ENCODE peak calls at places on chromosomes 16 and 17, in eight cellular contexts. One of them, this sample, is unnamed.

GRCh38 chr16:73527191-73527590 is 479.3 kb upstream of the ZFHX3 start:
- DNase-seq in IMR-90: peak
- DNase-seq in CD8-positive, alpha-beta T cell: no peak
- DNase-seq in lower leg skin: no peak
- DNase-seq in ovary: no peak
- DNase-seq in HFFc6: no peak
- DNase-seq in NB4: peak
- DNase-seq in esophagus muscularis mucosa: no peak
- DNase-seq in this sample: peak

GRCh38 chr17:38982858-38983746 is 15.9 kb upstream of the FBXO47 start:
- DNase-seq in HFFc6: peak
- DNase-seq in ovary: no peak
- DNase-seq in IMR-90: peak
- DNase-seq in lower leg skin: no peak
- DNase-seq in NB4: peak
- DNase-seq in esophagus muscularis mucosa: no peak
- DNase-seq in CD8-positive, alpha-beta T cell: no peak
- DNase-seq in this sample: no peak

GRCh38 chr16:1613240-1613639 is 1.1 kb downstream of the CRAMP1 start:
- DNase-seq in lower leg skin: no peak
- DNase-seq in NB4: peak
- DNase-seq in IMR-90: no peak
- DNase-seq in HFFc6: no peak
- DNase-seq in CD8-positive, alpha-beta T cell: no peak
- DNase-seq in esophagus muscularis mucosa: no peak
- DNase-seq in ovary: no peak
- DNase-seq in this sample: no peak

GRCh38 chr17:79922161-79922569 is 82.9 kb upstream of the CBX4 start:
- DNase-seq in CD8-positive, alpha-beta T cell: no peak
- DNase-seq in HFFc6: no peak
- DNase-seq in ovary: no peak
- DNase-seq in esophagus muscularis mucosa: no peak
- DNase-seq in lower leg skin: no peak
- DNase-seq in IMR-90: no peak
- DNase-seq in NB4: peak
- DNase-seq in this sample: no peak

GRCh38 chr17:42623732-42624596 is 14.5 kb downstream of the TUBG1 start:
- DNase-seq in lower leg skin: no peak
- DNase-seq in HFFc6: no peak
- DNase-seq in esophagus muscularis mucosa: no peak
- DNase-seq in IMR-90: peak
- DNase-seq in ovary: no peak
- DNase-seq in NB4: no peak
- DNase-seq in CD8-positive, alpha-beta T cell: no peak
- DNase-seq in this sample: no peak

GRCh38 chr17:57455063-57455914 is 199.0 kb downstream of the MSI2 start:
- DNase-seq in IMR-90: peak
- DNase-seq in CD8-positive, alpha-beta T cell: no peak
- DNase-seq in esophagus muscularis mucosa: no peak
- DNase-seq in HFFc6: no peak
- DNase-seq in NB4: peak
- DNase-seq in lower leg skin: no peak
- DNase-seq in ovary: peak
- DNase-seq in this sample: no peak

GRCh38 chr17:66925811-66926500 is 38.6 kb upstream of the CACNG4 start:
- DNase-seq in NB4: no peak
- DNase-seq in ovary: no peak
- DNase-seq in lower leg skin: no peak
- DNase-seq in esophagus muscularis mucosa: no peak
- DNase-seq in HFFc6: no peak
- DNase-seq in IMR-90: no peak
- DNase-seq in CD8-positive, alpha-beta T cell: no peak
- DNase-seq in this sample: no peak

GRCh38 chr16:74578433-74578832 is 28.5 kb downstream of the GLG1 start:
- DNase-seq in lower leg skin: no peak
- DNase-seq in CD8-positive, alpha-beta T cell: no peak
- DNase-seq in ovary: no peak
- DNase-seq in IMR-90: no peak
- DNase-seq in NB4: no peak
- DNase-seq in esophagus muscularis mucosa: no peak
- DNase-seq in HFFc6: no peak
- DNase-seq in this sample: no peak

GRCh38 chr17:48262982-48263586 is 155.5 kb downstream of the SNX11 start:
- DNase-seq in NB4: peak
- DNase-seq in CD8-positive, alpha-beta T cell: no peak
- DNase-seq in esophagus muscularis mucosa: no peak
- DNase-seq in IMR-90: peak
- DNase-seq in ovary: no peak
- DNase-seq in lower leg skin: no peak
- DNase-seq in HFFc6: peak
- DNase-seq in this sample: no peak

GRCh38 chr16:57976331-57976796 is 5.4 kb upstream of the CNGB1 start:
- DNase-seq in lower leg skin: no peak
- DNase-seq in esophagus muscularis mucosa: no peak
- DNase-seq in ovary: no peak
- DNase-seq in HFFc6: no peak
- DNase-seq in NB4: no peak
- DNase-seq in IMR-90: no peak
- DNase-seq in CD8-positive, alpha-beta T cell: no peak
- DNase-seq in this sample: no peak

GRCh38 chr17:75878174-75878998 is at the start of gene TRIM47:
- DNase-seq in IMR-90: peak
- DNase-seq in NB4: peak
- DNase-seq in HFFc6: no peak
- DNase-seq in CD8-positive, alpha-beta T cell: no peak
- DNase-seq in ovary: peak
- DNase-seq in lower leg skin: peak
- DNase-seq in esophagus muscularis mucosa: no peak
- DNase-seq in this sample: no peak

GRCh38 chr17:42287305-42288077 is 807 bp upstream of the STAT5A start:
- DNase-seq in HFFc6: no peak
- DNase-seq in esophagus muscularis mucosa: peak
- DNase-seq in ovary: peak
- DNase-seq in lower leg skin: peak
- DNase-seq in IMR-90: no peak
- DNase-seq in CD8-positive, alpha-beta T cell: no peak
- DNase-seq in NB4: peak
- DNase-seq in this sample: peak

GRCh38 chr16:83813818-83814653 is 6.3 kb downstream of the HSBP1 start:
- DNase-seq in HFFc6: peak
- DNase-seq in IMR-90: peak
- DNase-seq in lower leg skin: peak
- DNase-seq in ovary: peak
- DNase-seq in CD8-positive, alpha-beta T cell: no peak
- DNase-seq in NB4: peak
- DNase-seq in esophagus muscularis mucosa: no peak
- DNase-seq in this sample: no peak

GRCh38 chr17:8520981-8521380 is 85.3 kb downstream of the NDEL1 start:
- DNase-seq in NB4: no peak
- DNase-seq in esophagus muscularis mucosa: no peak
- DNase-seq in lower leg skin: no peak
- DNase-seq in HFFc6: no peak
- DNase-seq in IMR-90: no peak
- DNase-seq in ovary: no peak
- DNase-seq in CD8-positive, alpha-beta T cell: no peak
- DNase-seq in this sample: no peak

GRCh38 chr17:3659541-3660111 is 8.8 kb downstream of the TAX1BP3 start:
- DNase-seq in lower leg skin: peak
- DNase-seq in NB4: no peak
- DNase-seq in ovary: peak
- DNase-seq in esophagus muscularis mucosa: no peak
- DNase-seq in CD8-positive, alpha-beta T cell: no peak
- DNase-seq in HFFc6: peak
- DNase-seq in IMR-90: peak
- DNase-seq in this sample: peak

GRCh38 chr17:40422990-40423611 is 5.4 kb upstream of the TOP2A start:
- DNase-seq in CD8-positive, alpha-beta T cell: no peak
- DNase-seq in IMR-90: no peak
- DNase-seq in HFFc6: no peak
- DNase-seq in NB4: peak
- DNase-seq in ovary: no peak
- DNase-seq in lower leg skin: peak
- DNase-seq in esophagus muscularis mucosa: peak
- DNase-seq in this sample: peak

GRCh38 chr16:67919618-67920210 is 11.9 kb downstream of the CTRL start:
- DNase-seq in ovary: no peak
- DNase-seq in IMR-90: no peak
- DNase-seq in lower leg skin: no peak
- DNase-seq in CD8-positive, alpha-beta T cell: no peak
- DNase-seq in NB4: no peak
- DNase-seq in esophagus muscularis mucosa: no peak
- DNase-seq in HFFc6: no peak
- DNase-seq in this sample: no peak

GRCh38 chr17:8095361-8095760 is 7.8 kb upstream of the ALOX12B start:
- DNase-seq in NB4: no peak
- DNase-seq in lower leg skin: no peak
- DNase-seq in HFFc6: no peak
- DNase-seq in CD8-positive, alpha-beta T cell: no peak
- DNase-seq in ovary: no peak
- DNase-seq in esophagus muscularis mucosa: no peak
- DNase-seq in IMR-90: no peak
- DNase-seq in this sample: no peak

GRCh38 chr17:63578027-63578768 is 22.5 kb upstream of the TACO1 start:
- DNase-seq in ovary: no peak
- DNase-seq in NB4: no peak
- DNase-seq in IMR-90: no peak
- DNase-seq in CD8-positive, alpha-beta T cell: no peak
- DNase-seq in HFFc6: no peak
- DNase-seq in lower leg skin: peak
- DNase-seq in esophagus muscularis mucosa: no peak
- DNase-seq in this sample: no peak

GRCh38 chr16:4726616-4727015 is 7.5 kb downstream of the ANKS3 start:
- DNase-seq in ovary: no peak
- DNase-seq in esophagus muscularis mucosa: no peak
- DNase-seq in lower leg skin: no peak
- DNase-seq in IMR-90: no peak
- DNase-seq in HFFc6: no peak
- DNase-seq in NB4: no peak
- DNase-seq in CD8-positive, alpha-beta T cell: no peak
- DNase-seq in this sample: no peak

GRCh38 chr17:82328141-82328993 is 5.2 kb downstream of the SECTM1 start:
- DNase-seq in lower leg skin: no peak
- DNase-seq in HFFc6: no peak
- DNase-seq in ovary: no peak
- DNase-seq in CD8-positive, alpha-beta T cell: no peak
- DNase-seq in esophagus muscularis mucosa: no peak
- DNase-seq in NB4: no peak
- DNase-seq in IMR-90: no peak
- DNase-seq in this sample: no peak

GRCh38 chr17:63039899-63040602 is 74.0 kb downstream of the TANC2 start:
- DNase-seq in CD8-positive, alpha-beta T cell: no peak
- DNase-seq in NB4: no peak
- DNase-seq in HFFc6: peak
- DNase-seq in IMR-90: peak
- DNase-seq in ovary: no peak
- DNase-seq in esophagus muscularis mucosa: no peak
- DNase-seq in lower leg skin: no peak
- DNase-seq in this sample: no peak

GRCh38 chr17:73465851-73466250 is 154.1 kb upstream of the CDC42EP4 start:
- DNase-seq in CD8-positive, alpha-beta T cell: no peak
- DNase-seq in lower leg skin: no peak
- DNase-seq in esophagus muscularis mucosa: no peak
- DNase-seq in NB4: no peak
- DNase-seq in IMR-90: no peak
- DNase-seq in HFFc6: no peak
- DNase-seq in ovary: no peak
- DNase-seq in this sample: no peak

GRCh38 chr17:29565643-29566472 is 979 bp downstream of the ABHD15 start:
- DNase-seq in CD8-positive, alpha-beta T cell: no peak
- DNase-seq in lower leg skin: peak
- DNase-seq in HFFc6: no peak
- DNase-seq in esophagus muscularis mucosa: no peak
- DNase-seq in ovary: peak
- DNase-seq in NB4: peak
- DNase-seq in IMR-90: no peak
- DNase-seq in this sample: peak
- TF ChIP-seq CTCF in CD8-positive, alpha-beta T cell: no peak
- TF ChIP-seq CTCF in lower leg skin: no peak
- TF ChIP-seq CTCF in HFFc6: no peak
- TF ChIP-seq CTCF in esophagus muscularis mucosa: no peak
- TF ChIP-seq CTCF in ovary: no peak
- TF ChIP-seq CTCF in NB4: peak
- TF ChIP-seq CTCF in IMR-90: no peak
- TF ChIP-seq CTCF in this sample: peak

DNA sequence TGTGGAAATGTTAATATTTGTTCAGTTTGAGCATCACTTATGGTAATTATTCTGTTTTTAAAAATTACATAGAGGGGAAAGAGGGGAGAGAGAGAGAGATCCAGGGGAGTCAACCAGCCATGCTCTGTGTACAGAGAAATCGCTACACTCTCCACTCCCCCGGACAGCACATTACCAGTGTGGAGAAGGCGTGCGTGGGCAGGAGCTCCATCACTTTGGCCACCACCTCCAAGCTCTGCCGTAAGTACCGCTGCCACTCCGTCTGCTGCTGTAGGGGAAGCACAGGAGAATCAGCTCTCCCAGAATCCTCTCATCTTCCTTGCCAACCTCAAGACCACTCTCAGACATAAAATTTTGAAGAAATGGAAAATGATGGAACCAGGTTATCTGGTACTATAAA is 70.2 kb upstream of the GSG1L start:
- DNase-seq in esophagus muscularis mucosa: no peak
- DNase-seq in IMR-90: no peak
- DNase-seq in HFFc6: no peak
- DNase-seq in lower leg skin: no peak
- DNase-seq in NB4: no peak
- DNase-seq in CD8-positive, alpha-beta T cell: no peak
- DNase-seq in ovary: no peak
- DNase-seq in this sample: no peak
- TF ChIP-seq CTCF in esophagus muscularis mucosa: no peak
- TF ChIP-seq CTCF in IMR-90: no peak
- TF ChIP-seq CTCF in HFFc6: no peak
- TF ChIP-seq CTCF in lower leg skin: no peak
- TF ChIP-seq CTCF in NB4: no peak
- TF ChIP-seq CTCF in CD8-positive, alpha-beta T cell: no peak
- TF ChIP-seq CTCF in ovary: no peak
- TF ChIP-seq CTCF in this sample: no peak

DNA sequence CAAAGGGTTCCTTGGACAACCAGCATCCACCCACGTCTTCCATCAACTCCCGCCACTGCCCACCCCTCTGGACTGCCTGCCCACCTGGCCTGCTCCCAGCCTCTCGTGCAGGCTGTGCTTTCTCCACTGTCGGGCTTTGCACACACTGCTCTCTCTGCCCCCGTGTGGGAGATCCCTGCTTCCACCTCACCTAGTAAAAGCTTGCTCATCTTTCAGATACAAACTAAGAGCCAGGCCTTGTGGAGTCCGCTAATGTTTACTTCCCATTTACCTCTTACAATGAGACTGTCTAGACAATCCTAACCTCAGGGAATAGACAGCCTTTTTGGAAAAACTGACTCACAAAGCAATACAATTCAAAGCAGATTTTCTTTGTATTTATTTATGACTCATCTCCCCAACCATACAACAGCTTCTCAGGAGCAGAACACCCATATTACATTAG is 67.6 kb downstream of the USP31 start:
- DNase-seq in CD8-positive, alpha-beta T cell: no peak
- DNase-seq in ovary: no peak
- DNase-seq in lower leg skin: no peak
- DNase-seq in IMR-90: peak
- DNase-seq in esophagus muscularis mucosa: no peak
- DNase-seq in NB4: no peak
- DNase-seq in HFFc6: peak
- DNase-seq in this sample: no peak
- TF ChIP-seq CTCF in CD8-positive, alpha-beta T cell: no peak
- TF ChIP-seq CTCF in ovary: no peak
- TF ChIP-seq CTCF in lower leg skin: no peak
- TF ChIP-seq CTCF in IMR-90: no peak
- TF ChIP-seq CTCF in esophagus muscularis mucosa: no peak
- TF ChIP-seq CTCF in NB4: no peak
- TF ChIP-seq CTCF in HFFc6: no peak
- TF ChIP-seq CTCF in this sample: no peak

GRCh38 chr16:68995011-68995504 is 110.4 kb upstream of the HAS3 start:
- DNase-seq in esophagus muscularis mucosa: peak
- DNase-seq in lower leg skin: no peak
- DNase-seq in CD8-positive, alpha-beta T cell: no peak
- DNase-seq in IMR-90: peak
- DNase-seq in ovary: no peak
- DNase-seq in HFFc6: peak
- DNase-seq in NB4: peak
- DNase-seq in this sample: no peak
- TF ChIP-seq CTCF in esophagus muscularis mucosa: no peak
- TF ChIP-seq CTCF in lower leg skin: no peak
- TF ChIP-seq CTCF in CD8-positive, alpha-beta T cell: no peak
- TF ChIP-seq CTCF in IMR-90: peak
- TF ChIP-seq CTCF in ovary: no peak
- TF ChIP-seq CTCF in HFFc6: peak
- TF ChIP-seq CTCF in NB4: peak
- TF ChIP-seq CTCF in this sample: peak